ENCODE peak calls at places on chromosome 20, in seven cellular contexts. G, E, B, T, M, P and I are unnamed samples.
A peak's percentile ranks its signal among the peaks of the same experiment; 100 is the strongest.

GRCh38 chr20:38216736-38217595 is 43.6 kb downstream of the KIAA1755 start:
- DNase-seq in G (no peak), E (no peak), B (no peak), T (no peak), M (no peak), P (no peak), I (no peak)

GRCh38 chr20:39630215-39630614 is 668.1 kb downstream of the DHX35 start:
- DNase-seq in G (no peak), E (no peak), B (no peak), T (no peak), M (no peak), P (no peak), I (no peak)

GRCh38 chr20:1369970-1370369 is 22.9 kb downstream of the FKBP1A start:
- DNase-seq in G (no peak), E (no peak), B (no peak), T (no peak), M (no peak), P (no peak), I (no peak)

GRCh38 chr20:31857861-31858835 is 12.2 kb downstream of the DUSP15 start:
- DNase-seq in G (no peak), E (no peak), B (peak; percentile 20), T (no peak), M (no peak), P (no peak), I (no peak)

GRCh38 chr20:60262967-60263603 is 304.9 kb downstream of the CDH26 start:
- DNase-seq in G (no peak), E (peak; percentile 9), B (no peak), T (peak; percentile 58), M (no peak), P (no peak), I (no peak)

GRCh38 chr20:1209447-1210387 is 6.5 kb downstream of the C20orf202 start:
- DNase-seq in G (no peak), E (no peak), B (no peak), T (no peak), M (no peak), P (peak; percentile 65), I (no peak)

GRCh38 chr20:53070714-53071392 is 98.7 kb downstream of the TSHZ2 start:
- DNase-seq in G (no peak), E (no peak), B (no peak), T (no peak), M (no peak), P (no peak), I (no peak)

GRCh38 chr20:47440857-47441773 is 60.6 kb upstream of the NCOA3 start:
- DNase-seq in G (no peak), E (no peak), B (no peak), T (no peak), M (no peak), P (no peak), I (no peak)

GRCh38 chr20:40561187-40561586 is 127.8 kb downstream of the MAFB start:
- DNase-seq in G (no peak), E (no peak), B (no peak), T (no peak), M (no peak), P (no peak), I (no peak)

GRCh38 chr20:24742989-24743388 is 206.1 kb upstream of the CST7 start:
- DNase-seq in G (no peak), E (no peak), B (no peak), T (no peak), M (no peak), P (peak; percentile 72), I (no peak)

GRCh38 chr20:17660667-17661066 is 21.4 kb downstream of the RRBP1 start:
- DNase-seq in G (no peak), E (no peak), B (no peak), T (no peak), M (no peak), P (peak; percentile 75), I (no peak)

GRCh38 chr20:41138527-41139226 is 1.3 kb downstream of the PLCG1 start:
- DNase-seq in G (no peak), E (peak; percentile 42), B (no peak), T (no peak), M (no peak), P (no peak), I (no peak)

GRCh38 chr20:31894980-31895675 is 24.7 kb downstream of the TTLL9 start:
- DNase-seq in G (peak; percentile 63), E (peak; percentile 71), B (no peak), T (peak; percentile 95), M (peak; percentile 27), P (peak; percentile 82), I (peak; percentile 88)

GRCh38 chr20:577167-577791 is 32.8 kb downstream of the TCF15 start:
- DNase-seq in G (no peak), E (no peak), B (no peak), T (peak; percentile 43), M (no peak), P (no peak), I (no peak)

GRCh38 chr20:43513298-43514061 is 6.0 kb downstream of the L3MBTL1 start:
- DNase-seq in G (no peak), E (no peak), B (peak; percentile 32), T (no peak), M (no peak), P (no peak), I (no peak)
- TF ChIP-seq POLR2A in G (peak; percentile 47), E (peak; percentile 77), B (peak; percentile 11), T (peak; percentile 44), M (peak; percentile 70), P (no peak), I (no peak)

GRCh38 chr20:51570755-51571469 is 28.4 kb upstream of the NFATC2 start:
- DNase-seq in G (no peak), E (no peak), B (no peak), T (no peak), M (no peak), P (peak; percentile 90), I (no peak)
- H3K4me3 ChIP-seq in G (no peak overlapping the region), E (no peak overlapping the region), B (no peak overlapping the region), T (no peak overlapping the region), M (no peak overlapping the region), P (no peak overlapping the region), I (no peak overlapping the region)

GRCh38 chr20:62535964-62536363 is 60.2 kb upstream of the GATA5 start:
- DNase-seq in G (no peak), E (no peak), B (no peak), T (no peak), M (no peak), P (no peak), I (no peak)
- TF ChIP-seq POLR2A in G (no peak), E (no peak), B (no peak), T (no peak), M (no peak), P (no peak), I (no peak)

GRCh38 chr20:8194721-8195120 is 62.7 kb downstream of the PLCB1 start:
- DNase-seq in G (no peak), E (no peak), B (no peak), T (no peak), M (no peak), P (no peak), I (no peak)
- H3K4me3 ChIP-seq in G (no peak overlapping the region), E (no peak overlapping the region), B (no peak overlapping the region), T (no peak overlapping the region), M (no peak overlapping the region), P (no peak overlapping the region), I (no peak overlapping the region)